ENCODE peak calls at places on chromosomes 12 and 14, in ten cellular contexts. W is mesothelial cell of epicardium; V is progenitor cell of endocrine pancreas; S is upper lobe of left lung; N is cardiac muscle cell; A is CD4-positive, alpha-beta T cell; K is stomach; P is lung; E is lower leg skin; T is ovary. O is an unnamed sample.

GRCh38 chr14:61872452-61872851 is 110.2 kb downstream of the SNAPC1 start:
- DNase-seq in W (no peak), V (no peak), S (no peak), N (no peak), A (no peak), K (no peak), P (no peak), E (no peak), T (no peak), O (no peak)

GRCh38 chr14:47485421-47485820 is 190.0 kb downstream of the MDGA2 start:
- DNase-seq in W (no peak), V (no peak), S (no peak), N (no peak), A (no peak), K (no peak), P (no peak), E (no peak), T (no peak), O (no peak)

GRCh38 chr12:16323010-16323409 is 24.4 kb upstream of the MGST1 start:
- DNase-seq in W (no peak), V (no peak), S (no peak), N (no peak), A (no peak), K (no peak), P (no peak), E (no peak), T (no peak), O (no peak)

GRCh38 chr12:26188132-26188531 is 7.2 kb upstream of the SSPN start:
- DNase-seq in W (no peak), V (no peak), S (no peak), N (no peak), A (no peak), K (no peak), P (no peak), E (no peak), T (no peak), O (no peak)

GRCh38 chr12:68981536-68981935 is 48.6 kb upstream of the CPM start:
- DNase-seq in W (no peak), V (no peak), S (no peak), N (no peak), A (no peak), K (no peak), P (no peak), E (no peak), T (no peak), O (no peak)

GRCh38 chr12:6229823-6230222 is 29.6 kb downstream of the CD9 start:
- DNase-seq in W (no peak), V (no peak), S (no peak), N (no peak), A (no peak), K (no peak), P (no peak), E (peak), T (peak), O (no peak)

GRCh38 chr12:118986043-118986442 is 4.7 kb downstream of the SRRM4 start:
- DNase-seq in W (no peak), V (no peak), S (no peak), N (no peak), A (no peak), K (no peak), P (no peak), E (no peak), T (no peak), O (no peak)

GRCh38 chr12:47777741-47778558 is 4.9 kb downstream of the SLC48A1 start:
- DNase-seq in W (no peak), V (no peak), S (no peak), N (no peak), A (no peak), K (peak), P (no peak), E (no peak), T (no peak), O (no peak)

GRCh38 chr12:8909752-8910151 is 4.6 kb upstream of the PHC1 start:
- DNase-seq in W (no peak), V (no peak), S (no peak), N (no peak), A (no peak), K (no peak), P (no peak), E (no peak), T (no peak), O (no peak)

GRCh38 chr12:117151195-117152031 is 38.9 kb downstream of the FBXO21 start:
- DNase-seq in W (peak), V (peak), S (no peak), N (peak), A (no peak), K (peak), P (peak), E (no peak), T (peak), O (no peak)

GRCh38 chr14:33675415-33676130 is 275.3 kb downstream of the EGLN3 start:
- DNase-seq in W (no peak), V (no peak), S (no peak), N (no peak), A (no peak), K (no peak), P (no peak), E (no peak), T (no peak), O (no peak)

GRCh38 chr14:99627510-99628381 is 17.2 kb upstream of the HHIPL1 start:
- DNase-seq in W (no peak), V (no peak), S (no peak), N (no peak), A (no peak), K (no peak), P (no peak), E (no peak), T (no peak), O (no peak)

GRCh38 chr14:32611752-32612151 is 282.7 kb downstream of the AKAP6 start:
- DNase-seq in W (no peak), V (no peak), S (no peak), N (no peak), A (no peak), K (no peak), P (no peak), E (no peak), T (no peak), O (no peak)

GRCh38 chr12:81141220-81141619 is 63.3 kb downstream of the ACSS3 start:
- DNase-seq in W (no peak), V (no peak), S (no peak), N (no peak), A (no peak), K (no peak), P (no peak), E (no peak), T (no peak), O (no peak)

GRCh38 chr12:120216742-120217595 is 16.1 kb upstream of the RPLP0 start:
- DNase-seq in W (no peak), V (no peak), S (peak), N (no peak), A (no peak), K (no peak), P (no peak), E (no peak), T (no peak), O (no peak)

GRCh38 chr12:120214626-120215356 is 13.9 kb upstream of the RPLP0 start:
- DNase-seq in W (no peak), V (no peak), S (peak), N (no peak), A (no peak), K (no peak), P (no peak), E (no peak), T (no peak), O (no peak)

GRCh38 chr12:120213758-120214157 is 12.8 kb upstream of the RPLP0 start:
- DNase-seq in W (no peak), V (no peak), S (peak), N (no peak), A (no peak), K (no peak), P (no peak), E (no peak), T (no peak), O (no peak)

GRCh38 chr12:120215766-120216735 is 15.1 kb upstream of the RPLP0 start:
- DNase-seq in W (no peak), V (no peak), S (no peak), N (no peak), A (no peak), K (no peak), P (no peak), E (no peak), T (no peak), O (no peak)

GRCh38 chr12:120215357-120215735 is 14.4 kb upstream of the RPLP0 start:
- DNase-seq in W (no peak), V (no peak), S (peak), N (no peak), A (no peak), K (no peak), P (no peak), E (no peak), T (no peak), O (no peak)
- TF ChIP-seq CTCF in W (no peak), V (no peak), S (no peak), N (no peak), A (no peak), K (no peak), P (no peak), E (no peak), T (no peak), O (no peak)

DNA sequence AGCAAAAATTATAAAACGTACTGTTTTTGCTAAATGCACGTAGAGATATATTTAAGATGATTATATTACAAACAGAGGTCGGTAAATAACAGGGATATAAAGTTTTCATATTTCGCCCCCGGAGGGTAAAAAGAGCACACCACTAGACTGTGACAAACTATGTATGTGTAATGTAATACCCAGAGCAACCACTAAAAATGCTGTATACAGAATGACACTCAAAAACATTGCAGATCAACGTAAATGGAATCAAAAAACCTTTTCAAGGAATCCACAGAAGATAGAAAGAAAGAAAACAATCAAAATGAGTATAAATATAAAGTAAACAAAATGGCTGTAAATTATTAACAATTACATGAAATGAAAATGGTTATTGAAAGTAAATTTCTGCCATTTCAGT is 37.6 kb upstream of the PRB4 start:
- DNase-seq in W (no peak), V (no peak), S (no peak), N (no peak), A (no peak), K (no peak), P (no peak), E (no peak), T (no peak), O (no peak)
- TF ChIP-seq CTCF in W (peak), V (peak), S (no peak), N (no peak), A (no peak), K (no peak), P (no peak), E (no peak), T (no peak), O (peak)

GRCh38 chr12:30694971-30695326 is 720 bp downstream of the IPO8 start:
- DNase-seq in W (no peak), V (peak), S (no peak), N (peak), A (no peak), K (peak), P (peak), E (no peak), T (peak), O (no peak)

GRCh38 chr12:30696486-30696885 is 817 bp upstream of the IPO8 start:
- DNase-seq in W (no peak), V (no peak), S (peak), N (no peak), A (no peak), K (no peak), P (no peak), E (no peak), T (peak), O (no peak)

GRCh38 chr12:30694412-30694955 is 1.2 kb downstream of the IPO8 start:
- DNase-seq in W (no peak), V (no peak), S (no peak), N (no peak), A (no peak), K (no peak), P (no peak), E (no peak), T (no peak), O (no peak)

GRCh38 chr12:30696103-30696408 is 387 bp upstream of the IPO8 start:
- DNase-seq in W (no peak), V (no peak), S (no peak), N (no peak), A (no peak), K (no peak), P (no peak), E (no peak), T (no peak), O (no peak)

GRCh38 chr12:30695327-30696102 is at the start of gene IPO8:
- DNase-seq in W (peak), V (peak), S (peak), N (peak), A (peak), K (peak), P (peak), E (peak), T (peak), O (peak)
- TF ChIP-seq CTCF in W (peak), V (peak), S (no peak), N (peak), A (peak), K (no peak), P (no peak), E (no peak), T (peak), O (peak)

GRCh38 chr12:104063712-104064030 is 660 bp upstream of the HCFC2 start:
- DNase-seq in W (no peak), V (no peak), S (no peak), N (no peak), A (no peak), K (no peak), P (no peak), E (no peak), T (no peak), O (no peak)

GRCh38 chr12:104060791-104061190 is 3.5 kb upstream of the HCFC2 start:
- DNase-seq in W (no peak), V (no peak), S (no peak), N (no peak), A (no peak), K (no peak), P (no peak), E (no peak), T (no peak), O (no peak)

GRCh38 chr12:104064842-104065441 is 611 bp downstream of the HCFC2 start:
- DNase-seq in W (no peak), V (no peak), S (peak), N (peak), A (no peak), K (no peak), P (no peak), E (peak), T (no peak), O (no peak)

GRCh38 chr12:104059963-104060362 is 4.4 kb upstream of the HCFC2 start:
- DNase-seq in W (no peak), V (no peak), S (no peak), N (no peak), A (no peak), K (no peak), P (no peak), E (no peak), T (no peak), O (no peak)

DNA sequence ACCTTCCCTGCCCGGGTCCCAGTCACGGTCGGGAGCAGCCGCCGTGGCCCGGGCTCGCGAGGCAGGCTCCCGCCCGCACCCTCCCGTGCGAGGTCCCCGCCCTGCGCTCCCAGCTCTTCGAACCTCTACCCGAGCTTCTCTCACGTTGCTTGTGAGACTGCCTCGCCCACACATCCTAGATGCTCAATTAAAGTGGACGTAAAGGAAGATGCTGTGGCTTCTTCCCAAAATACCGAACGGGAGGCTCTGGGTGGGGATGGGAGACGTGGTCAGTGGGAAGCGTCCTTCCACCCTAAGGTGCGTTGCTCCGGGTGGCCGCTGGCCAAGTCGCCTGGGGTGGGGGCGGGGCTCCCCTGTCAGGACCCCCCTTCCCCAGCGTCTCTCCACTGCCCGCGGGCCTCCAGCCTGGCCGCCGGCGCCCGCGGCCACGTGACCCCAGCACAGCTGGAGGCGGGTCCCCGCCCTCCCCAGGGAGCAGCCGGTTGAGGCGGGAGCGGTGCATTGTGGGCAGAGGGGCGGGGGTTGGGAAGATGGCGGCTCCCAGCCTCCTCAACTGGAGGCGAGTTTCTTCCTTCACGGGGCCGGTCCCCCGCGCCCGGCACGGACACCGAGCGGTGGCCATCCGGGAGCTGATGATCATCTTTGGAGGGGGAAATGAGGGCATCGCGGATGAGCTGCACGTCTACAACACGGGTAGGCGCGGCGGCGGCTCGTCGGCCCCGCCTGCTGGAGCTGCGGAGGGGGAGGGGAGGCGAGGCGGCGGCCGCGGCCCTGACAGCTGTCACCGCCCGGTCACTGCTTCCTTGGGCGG is at the start of gene HCFC2:
- DNase-seq in W (peak), V (peak), S (peak), N (peak), A (peak), K (peak), P (peak), E (peak), T (peak), O (peak)
- TF ChIP-seq CTCF in W (no peak), V (no peak), S (peak), N (no peak), A (no peak), K (no peak), P (no peak), E (no peak), T (no peak), O (peak)

DNA sequence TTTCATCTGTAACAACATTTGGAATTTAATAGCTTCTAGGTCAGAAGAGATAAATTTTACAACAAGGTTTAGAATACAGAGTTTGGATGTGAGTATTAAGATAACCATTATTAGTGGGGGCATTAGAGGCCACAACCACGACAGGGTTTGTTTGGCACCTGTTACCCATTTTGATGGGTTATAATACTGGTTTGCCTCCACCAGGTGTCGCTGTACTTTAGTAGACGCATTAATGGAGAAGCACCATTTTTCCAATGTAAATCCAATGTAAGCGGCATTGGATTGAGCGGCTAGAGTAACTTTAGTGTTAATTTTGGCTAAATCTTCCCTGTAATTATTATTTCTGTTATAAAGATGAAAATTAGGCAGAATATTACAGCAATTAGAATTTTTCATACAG is 136.2 kb downstream of the SLCO1B3 start:
- DNase-seq in W (no peak), V (no peak), S (no peak), N (peak), A (no peak), K (no peak), P (no peak), E (no peak), T (no peak), O (no peak)
- TF ChIP-seq CTCF in W (peak), V (peak), S (no peak), N (peak), A (no peak), K (no peak), P (no peak), E (no peak), T (no peak), O (peak)

DNA sequence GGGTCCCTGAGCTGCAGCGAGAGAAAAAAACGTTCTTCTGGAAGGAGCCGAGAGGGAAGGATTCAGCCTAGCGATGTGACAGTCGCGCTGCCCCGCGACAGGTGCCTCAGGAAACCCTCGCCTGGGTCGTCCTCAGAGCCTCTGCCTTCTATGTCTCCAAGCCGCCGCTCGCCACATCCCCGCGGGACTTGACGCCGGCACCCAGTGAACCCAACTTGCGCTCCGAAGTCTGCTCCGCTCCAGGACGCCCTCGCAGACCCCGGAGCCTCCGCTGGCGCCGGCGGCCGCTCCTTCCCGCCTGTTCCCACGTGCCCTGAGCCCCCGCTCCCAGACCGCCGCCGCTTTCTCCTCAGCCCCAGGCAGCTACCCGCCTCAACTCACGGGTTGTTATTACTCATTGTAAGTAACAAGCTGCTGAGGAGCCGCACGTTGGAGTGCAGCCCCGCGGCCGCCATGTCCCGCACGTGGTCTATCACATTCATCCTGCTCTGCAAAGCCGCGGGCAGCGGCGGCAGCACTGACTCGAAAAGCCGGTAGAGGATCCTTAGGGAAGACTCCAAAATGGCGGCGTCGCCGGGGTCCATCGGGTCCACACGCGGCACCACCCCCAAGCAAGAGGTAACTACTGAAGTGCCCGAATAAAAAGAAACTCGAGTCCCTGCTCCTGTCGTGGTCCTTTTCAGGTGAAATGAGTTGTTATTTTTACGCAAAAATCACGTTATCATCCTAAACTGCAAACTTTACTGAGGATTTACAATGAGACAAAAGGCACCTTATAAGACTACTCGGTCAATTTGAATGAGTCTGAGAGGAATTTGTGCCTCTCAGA is at the start of gene ANAPC7:
- DNase-seq in W (peak), V (peak), S (peak), N (peak), A (peak), K (peak), P (peak), E (peak), T (peak), O (peak)
- TF ChIP-seq CTCF in W (no peak), V (peak), S (no peak), N (peak), A (no peak), K (no peak), P (no peak), E (no peak), T (peak), O (peak)

DNA sequence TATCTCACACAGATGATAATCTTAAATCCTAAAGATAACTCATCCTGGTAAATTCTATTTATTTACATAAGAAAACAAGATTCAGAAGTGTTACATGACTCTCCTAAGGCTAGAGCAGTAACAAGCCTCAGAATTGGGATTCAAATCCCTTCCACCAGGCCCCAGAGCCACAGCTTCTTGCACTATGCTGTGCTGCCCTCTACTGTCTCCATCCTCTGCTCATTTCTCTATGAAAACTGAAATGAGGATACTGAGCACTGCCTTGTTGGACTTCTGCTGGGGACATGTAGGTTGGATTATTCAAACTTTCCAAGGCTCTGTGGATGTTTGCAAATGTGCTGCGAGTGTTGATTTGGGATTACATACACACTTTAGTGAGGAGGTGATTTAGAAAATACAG is 23.5 kb upstream of the C12orf50 start:
- DNase-seq in W (no peak), V (no peak), S (no peak), N (peak), A (no peak), K (no peak), P (no peak), E (no peak), T (no peak), O (no peak)
- TF ChIP-seq CTCF in W (no peak), V (peak), S (no peak), N (peak), A (no peak), K (no peak), P (no peak), E (no peak), T (no peak), O (peak)

GRCh38 chr14:104103061-104104005 is 17.8 kb downstream of the ASPG start:
- DNase-seq in W (peak), V (no peak), S (peak), N (no peak), A (no peak), K (no peak), P (no peak), E (no peak), T (peak), O (no peak)
- TF ChIP-seq CTCF in W (no peak), V (no peak), S (no peak), N (no peak), A (no peak), K (no peak), P (no peak), E (no peak), T (no peak), O (no peak)

O was measured in type B pancreatic cell.